ENCODE peak calls at places on chromosomes 7 and 10, in four cellular contexts. C, W, O and E are unnamed samples.
A peak's percentile ranks its signal among the peaks of the same experiment; 100 is the strongest.

GRCh38 chr7:39293424-39293823 is 272.8 kb upstream of the YAE1 start:
- DNase-seq in W (no peak), O (no peak), C (no peak), E (no peak)

GRCh38 chr10:104766341-104766740 is 125.3 kb downstream of the SORCS3 start:
- DNase-seq in W (no peak), C (no peak), O (no peak), E (no peak)

GRCh38 chr10:122013311-122013780 is 24.4 kb downstream of the TACC2 start:
- DNase-seq in O (no peak), W (no peak), C (no peak), E (no peak)

GRCh38 chr10:25180801-25181200 is 6.0 kb downstream of the GPR158 start:
- DNase-seq in C (no peak), O (no peak), W (no peak), E (no peak)

GRCh38 chr7:142808461-142808801 is 37.7 kb downstream of the PRSS2 start:
- DNase-seq in O (no peak), W (no peak), C (no peak), E (no peak)

GRCh38 chr10:71363936-71364335 is 32.8 kb upstream of the CDH23 start:
- DNase-seq in O (no peak), W (no peak), C (no peak), E (no peak)

GRCh38 chr10:95544783-95545500 is 16.2 kb downstream of the SORBS1 start:
- DNase-seq in O (no peak), W (no peak), C (no peak), E (no peak)

GRCh38 chr7:106598663-106599342 is 62.2 kb downstream of the CCDC71L start:
- DNase-seq in O (peak; percentile 68), W (peak; percentile 70), C (peak; percentile 47), E (peak; percentile 53)

GRCh38 chr7:31113660-31114059 is 61.6 kb downstream of the ADCYAP1R1 start:
- DNase-seq in O (peak; percentile 7), W (no peak), C (no peak), E (no peak)

GRCh38 chr7:54985405-54986360 is 33.1 kb upstream of the EGFR start:
- DNase-seq in O (no peak), C (no peak), W (no peak), E (no peak)

GRCh38 chr7:28072876-28073514 is 107.6 kb downstream of the JAZF1 start:
- DNase-seq in O (no peak), W (no peak), C (no peak), E (no peak)

GRCh38 chr10:46267132-46267985 is 19.4 kb upstream of the ANTXRL start:
- DNase-seq in W (no peak), C (no peak), O (peak; percentile 48), E (no peak)

GRCh38 chr10:60291354-60291930 is 98.2 kb downstream of the ANK3 start:
- DNase-seq in C (no peak), O (no peak), W (no peak), E (no peak)

GRCh38 chr7:107768263-107768662 is 24.3 kb downstream of the CBLL1 start:
- DNase-seq in W (no peak), O (no peak), C (no peak), E (no peak)

GRCh38 chr7:30709549-30709948 is 27.3 kb upstream of the CRHR2 start:
- DNase-seq in C (no peak), O (no peak), W (no peak), E (no peak)

GRCh38 chr7:81190997-81191747 is 272.3 kb upstream of the SEMA3C start:
- DNase-seq in C (no peak), O (no peak), W (no peak), E (no peak)

GRCh38 chr10:520402-520787 is 169.1 kb downstream of the DIP2C start:
- DNase-seq in W (no peak), C (no peak), O (no peak), E (no peak)

GRCh38 chr7:94087664-94088352 is 83.7 kb upstream of the BET1 start:
- DNase-seq in W (peak; percentile 40), O (peak; percentile 49), C (peak; percentile 25), E (peak; percentile 71)

GRCh38 chr7:147638566-147638965 is 952.0 kb upstream of the C7orf33 start:
- DNase-seq in W (no peak), C (no peak), O (no peak), E (no peak)

GRCh38 chr10:86355571-86356038 is 11.0 kb downstream of the GRID1 start:
- DNase-seq in W (no peak), O (no peak), C (no peak), E (no peak)

GRCh38 chr7:157427811-157428553 is 91.2 kb downstream of the DNAJB6 start:
- DNase-seq in C (no peak), W (no peak), O (no peak), E (no peak)

GRCh38 chr10:62732841-62733653 is 71.5 kb upstream of the ADO start:
- DNase-seq in O (peak; percentile 69), C (no peak), W (peak; percentile 77), E (peak; percentile 51)

GRCh38 chr7:41792099-41792498 is 89.2 kb upstream of the INHBA start:
- DNase-seq in C (no peak), W (no peak), O (no peak), E (no peak)

GRCh38 chr7:31955021-31955420 is 115.2 kb downstream of the PDE1C start:
- DNase-seq in W (no peak), C (no peak), O (no peak), E (no peak)

GRCh38 chr10:60208676-60209269 is 180.9 kb downstream of the ANK3 start:
- DNase-seq in C (no peak), W (no peak), O (no peak), E (no peak)

GRCh38 chr7:751826-752225 is 24.7 kb upstream of the PRKAR1B start:
- DNase-seq in C (no peak), O (no peak), W (no peak), E (no peak)

GRCh38 chr10:109823196-109823595 is 100.1 kb downstream of the XPNPEP1 start:
- DNase-seq in O (no peak), W (no peak), C (no peak), E (no peak)

GRCh38 chr10:87656431-87657072 is 3.1 kb upstream of the PAPSS2 start:
- DNase-seq in O (no peak), W (no peak), C (no peak), E (peak; percentile 68)

GRCh38 chr10:12348870-12349627 is at the start of gene CAMK1D:
- DNase-seq in O (peak; percentile 94), C (peak; percentile 58), W (peak; percentile 95), E (peak; percentile 90)
- TF ChIP-seq CTCF in O (no peak), C (peak; percentile 46), W (peak; percentile 19), E (no peak)

DNA sequence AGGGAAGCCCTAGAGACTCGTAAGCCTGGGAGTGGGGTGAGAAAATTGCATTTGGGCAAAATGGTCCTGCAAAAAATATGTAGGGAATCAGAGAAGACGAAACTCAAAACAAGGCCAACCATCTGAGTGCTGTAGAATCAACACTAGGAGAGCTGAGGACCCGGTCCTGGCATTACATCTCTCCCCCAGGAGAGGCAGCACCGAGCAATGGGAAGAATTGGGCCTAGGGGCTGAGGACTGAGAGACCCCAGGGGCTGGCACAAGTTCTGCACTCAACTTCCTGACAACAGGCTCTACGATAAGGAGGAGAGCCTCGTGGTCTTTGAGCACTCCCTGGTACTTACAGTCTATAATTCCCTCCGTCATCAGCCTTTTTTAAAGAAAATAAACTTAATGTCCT is 47.6 kb downstream of the BPGM start:
- DNase-seq in C (no peak), O (no peak), W (no peak), E (no peak)
- TF ChIP-seq CTCF in C (peak; percentile 56), O (no peak), W (peak; percentile 31), E (peak; percentile 12)

GRCh38 chr10:14975672-14976273 is 16.6 kb downstream of the MEIG1 start:
- DNase-seq in O (no peak), C (no peak), W (no peak), E (no peak)
- TF ChIP-seq CTCF in O (no peak), C (peak; percentile 16), W (peak; percentile 34), E (peak; percentile 25)

GRCh38 chr7:76423666-76424412 is 911 bp upstream of the ZP3 start:
- DNase-seq in O (no peak), C (no peak), W (no peak), E (no peak)
- TF ChIP-seq CTCF in O (no peak), C (no peak), W (no peak), E (no peak)